ENCODE peak calls at places on chromosomes 4 and X, in five cellular contexts. F, Q, H, D and O are unnamed samples.

GRCh38 chr4:154743683-154744340 is at the start of gene LRAT:
- DNase-seq in F (peak; percentile 71), Q (no peak), H (peak; percentile 59), D (no peak), O (peak; percentile 8)

GRCh38 chrX:149074429-149074828 is 430.7 kb downstream of the IDS start:
- DNase-seq in F (no peak), Q (peak; percentile 1), H (no peak), D (peak; percentile 82), O (peak; percentile 75)

GRCh38 chr4:138555584-138555983 is 313.4 kb upstream of the SLC7A11 start:
- DNase-seq in F (no peak), Q (no peak), H (no peak), D (peak; percentile 53), O (peak; percentile 28)

GRCh38 chr4:144985536-144985935 is 112.5 kb downstream of the ANAPC10 start:
- DNase-seq in F (no peak), Q (no peak), H (no peak), D (no peak), O (peak; percentile 50)

GRCh38 chrX:120109378-120109777 is 6.3 kb downstream of the RHOXF1 start:
- DNase-seq in F (no peak), Q (no peak), H (no peak), D (no peak), O (no peak)

GRCh38 chr4:41476310-41476709 is 61.6 kb upstream of the LIMCH1 start:
- DNase-seq in F (no peak), Q (no peak), H (no peak), D (no peak), O (no peak)

GRCh38 chr4:155629183-155629825 is 37.3 kb upstream of the GUCY1A1 start:
- DNase-seq in F (no peak), Q (no peak), H (no peak), D (peak; percentile 39), O (peak; percentile 61)

GRCh38 chr4:142331132-142331531 is 515.0 kb downstream of the INPP4B start:
- DNase-seq in F (no peak), Q (no peak), H (no peak), D (no peak), O (peak; percentile 44)

GRCh38 chr4:10162341-10163000 is 45.9 kb upstream of the WDR1 start:
- DNase-seq in F (no peak), Q (no peak), H (no peak), D (no peak), O (no peak)

GRCh38 chrX:12950851-12951589 is 23.9 kb upstream of the TMSB4X start:
- DNase-seq in F (no peak), Q (peak; percentile 81), H (no peak), D (no peak), O (no peak)

GRCh38 chrX:24173115-24173847 is 23.8 kb downstream of the ZFX start:
- DNase-seq in F (no peak), Q (no peak), H (no peak), D (no peak), O (no peak)

GRCh38 chr4:115233600-115233999 is 120.2 kb upstream of the NDST4 start:
- DNase-seq in F (no peak), Q (no peak), H (no peak), D (no peak), O (no peak)
- H3K4me3 ChIP-seq in F (no peak overlapping the region), Q (no peak overlapping the region), H (no peak overlapping the region), D (no peak overlapping the region), O (no peak overlapping the region)

DNA sequence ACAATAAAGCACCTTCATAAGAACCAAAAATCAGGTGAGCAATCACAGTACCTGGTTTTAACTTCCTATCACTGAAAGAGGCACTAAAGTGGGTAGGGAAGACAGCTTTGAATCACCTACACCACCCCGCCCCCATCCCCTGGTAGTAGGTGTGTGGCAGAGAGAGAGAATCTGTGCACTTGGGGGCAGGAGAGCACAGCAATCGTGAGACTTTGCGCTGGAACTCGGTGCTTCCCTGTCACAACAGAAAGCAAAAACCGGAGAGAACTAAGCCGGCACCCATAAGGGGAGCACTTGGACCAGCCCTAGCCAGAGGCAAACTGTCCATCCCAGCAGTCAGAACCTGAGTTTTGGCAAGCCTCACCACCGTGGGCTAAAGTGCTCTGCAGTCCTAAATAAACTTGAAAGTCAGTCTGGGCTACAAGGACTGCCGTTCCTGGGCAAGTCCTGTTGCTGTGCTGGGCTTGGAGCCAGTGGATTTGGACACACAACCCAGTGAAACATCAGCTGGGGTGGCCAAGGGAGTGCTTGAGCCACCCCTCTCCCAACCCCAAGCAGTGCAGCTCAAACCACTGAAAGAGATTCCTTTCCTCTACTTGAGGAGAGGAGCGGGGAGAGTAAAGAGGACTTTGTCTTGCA is 32.1 kb downstream of the NDUFB11 start:
- DNase-seq in F (no peak), Q (no peak), H (peak; percentile 4), D (no peak), O (peak; percentile 12)
- TF ChIP-seq CTCF in F (no peak), Q (no peak), H (no peak), D (no peak), O (no peak)

GRCh38 chrX:35919536-35920309 is at the start of gene CFAP47:
- DNase-seq in F (peak; percentile 36), Q (no peak), H (peak; percentile 7), D (no peak), O (no peak)
- H3K4me3 ChIP-seq in F (no peak within 1 kb of the TSS), Q (no peak within 1 kb of the TSS), H (peak within 1 kb of the TSS; percentile 13), D (no peak within 1 kb of the TSS), O (no peak within 1 kb of the TSS)

GRCh38 chrX:43386872-43387271 is 269.2 kb upstream of the MAOA start:
- DNase-seq in F (no peak), Q (no peak), H (no peak), D (no peak), O (no peak)
- TF ChIP-seq CTCF in F (no peak), Q (no peak), H (no peak), D (no peak), O (no peak)

GRCh38 chr4:76782837-76783236 is 115.1 kb downstream of the SOWAHB start:
- DNase-seq in F (no peak), Q (no peak), H (no peak), D (peak; percentile 83), O (peak; percentile 75)
- H3K4me3 ChIP-seq in F (no peak overlapping the region), Q (no peak overlapping the region), H (no peak overlapping the region), D (peak overlapping the region; percentile 36), O (peak overlapping the region; percentile 40)

GRCh38 chr4:157291071-157291470 is 70.5 kb downstream of the GRIA2 start:
- DNase-seq in F (no peak), Q (no peak), H (no peak), D (no peak), O (peak; percentile 10)
- TF ChIP-seq CTCF in F (no peak), Q (no peak), H (no peak), D (no peak), O (peak; percentile 12)